ENCODE peak calls at places on chromosome 2, in four cellular contexts. E is prostate gland, A is colonic mucosa, L is A549. X is an unnamed sample.

GRCh38 chr2:70565039-70565731 is 11.6 kb upstream of the TGFA start:
- DNase-seq in E (no peak), A (no peak), L (no peak), X (no peak)

GRCh38 chr2:127104881-127105655 is 1.9 kb downstream of the BIN1 start:
- DNase-seq in E (no peak), A (no peak), L (no peak), X (peak; percentile 31)

GRCh38 chr2:84904717-84905174 is 710 bp upstream of the TMSB10 start:
- DNase-seq in E (peak; percentile 61), A (peak; percentile 88), L (peak; percentile 80), X (peak; percentile 77)

GRCh38 chr2:71746946-71747501 is 293.7 kb downstream of the DYSF start:
- DNase-seq in E (peak; percentile 60), A (peak; percentile 49), L (no peak), X (no peak)

GRCh38 chr2:65508225-65508624 is 75.8 kb upstream of the SPRED2 start:
- DNase-seq in E (no peak), A (no peak), L (no peak), X (no peak)

GRCh38 chr2:85936421-85937068 is 47.8 kb upstream of the ST3GAL5 start:
- DNase-seq in E (no peak), A (no peak), L (peak; percentile 99), X (no peak)

GRCh38 chr2:237875234-237876055 is 16.0 kb downstream of the RAMP1 start:
- DNase-seq in E (no peak), A (no peak), L (no peak), X (no peak)

GRCh38 chr2:177466337-177467195 is 74.0 kb downstream of the AGPS start:
- DNase-seq in E (no peak), A (no peak), L (no peak), X (no peak)

GRCh38 chr2:235651643-235652042 is 157.8 kb downstream of the AGAP1 start:
- DNase-seq in E (no peak), A (no peak), L (no peak), X (no peak)

GRCh38 chr2:221655279-221655678 is 83.2 kb upstream of the EPHA4 start:
- DNase-seq in E (no peak), A (no peak), L (no peak), X (no peak)

GRCh38 chr2:199994296-199994695 is 38.9 kb downstream of the MAIP1 start:
- DNase-seq in E (no peak), A (no peak), L (no peak), X (no peak)

GRCh38 chr2:56784046-56784445 is 600.3 kb downstream of the CCDC85A start:
- DNase-seq in E (no peak), A (no peak), L (no peak), X (no peak)

GRCh38 chr2:74892609-74893008 is 58.7 kb downstream of the HK2 start:
- DNase-seq in E (no peak), A (no peak), L (no peak), X (no peak)

GRCh38 chr2:70115646-70116442 is 28.6 kb downstream of the PCBP1 start:
- DNase-seq in E (no peak), A (no peak), L (no peak), X (no peak)

DNA sequence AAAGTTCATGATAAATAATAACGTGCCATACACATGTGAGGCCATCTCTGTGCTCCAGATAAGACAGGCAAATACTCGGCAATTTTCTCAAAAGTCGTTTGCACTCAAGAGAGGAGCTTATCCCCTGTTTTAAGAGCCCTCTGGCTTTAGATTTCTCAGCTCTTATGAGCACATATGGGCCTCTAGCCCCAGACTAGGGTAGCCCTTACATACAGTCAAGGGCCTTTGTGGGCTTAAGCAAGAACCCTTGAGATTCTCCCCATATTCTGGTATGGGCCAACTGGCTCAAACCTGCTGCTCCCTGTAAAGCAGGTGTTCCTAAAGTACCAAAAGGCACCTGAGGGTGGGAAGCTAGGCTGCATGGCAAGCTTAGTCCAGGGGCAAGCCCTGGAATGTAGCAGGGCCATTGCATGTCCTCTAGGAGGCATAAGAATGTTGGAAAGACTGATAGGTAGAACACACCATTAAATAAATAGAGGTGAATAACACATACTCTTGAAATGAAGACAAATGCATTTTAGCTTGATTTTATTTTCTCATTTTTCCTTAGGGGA is 66.1 kb downstream of the FASTKD2 start:
- DNase-seq in E (no peak), A (no peak), L (no peak), X (no peak)
- TF ChIP-seq CTCF in E (no peak), A (no peak), L (no peak), X (no peak)

GRCh38 chr2:151860210-151860609 is 32.0 kb upstream of the ARL5A start:
- DNase-seq in E (no peak), A (no peak), L (no peak), X (no peak)
- H3K4me1 ChIP-seq in E (no peaks in the 10 kb centered on the region), A (no peaks in the 10 kb centered on the region), L (no peaks in the 10 kb centered on the region), X (no peaks in the 10 kb centered on the region)

GRCh38 chr2:7967707-7968106 is 714.1 kb upstream of the ID2 start:
- DNase-seq in E (no peak), A (no peak), L (no peak), X (no peak)

GRCh38 chr2:7966032-7966431 is 715.8 kb upstream of the ID2 start:
- DNase-seq in E (no peak), A (no peak), L (no peak), X (no peak)

GRCh38 chr2:7963787-7964186 is 718.1 kb upstream of the ID2 start:
- DNase-seq in E (no peak), A (no peak), L (no peak), X (no peak)

GRCh38 chr2:7961550-7961949 is 720.3 kb upstream of the ID2 start:
- DNase-seq in E (no peak), A (no peak), L (no peak), X (no peak)

GRCh38 chr2:7962191-7962590 is 719.7 kb upstream of the ID2 start:
- DNase-seq in E (no peak), A (no peak), L (no peak), X (no peak)
- TF ChIP-seq CTCF in E (no peak), A (no peak), L (no peak), X (no peak)

GRCh38 chr2:229041691-229042090 is 229.4 kb downstream of the PID1 start:
- DNase-seq in E (no peak), A (no peak), L (no peak), X (no peak)

GRCh38 chr2:229043681-229044080 is 227.4 kb downstream of the PID1 start:
- DNase-seq in E (no peak), A (no peak), L (no peak), X (no peak)

GRCh38 chr2:229044581-229044980 is 226.5 kb downstream of the PID1 start:
- DNase-seq in E (no peak), A (no peak), L (no peak), X (no peak)

GRCh38 chr2:229045671-229046070 is 225.4 kb downstream of the PID1 start:
- DNase-seq in E (no peak), A (no peak), L (no peak), X (no peak)

DNA sequence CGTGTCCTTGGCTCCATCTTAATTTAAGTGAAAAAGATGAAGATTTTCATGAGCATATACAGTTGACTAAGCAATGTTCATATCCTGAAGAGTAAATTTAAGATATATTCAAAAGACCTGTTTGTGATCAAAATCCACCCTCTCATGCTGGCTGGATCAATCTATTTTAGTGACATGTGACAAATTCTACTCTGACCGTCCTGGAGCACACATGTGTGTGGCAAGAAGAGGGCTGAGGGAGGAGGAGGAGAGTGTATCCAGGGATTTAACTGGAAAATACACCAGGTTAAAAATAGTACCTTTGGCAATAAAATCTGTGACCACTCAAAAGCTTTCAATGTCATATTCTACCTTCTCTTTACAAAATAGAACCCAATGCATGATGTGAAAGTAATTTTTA is 228.7 kb downstream of the PID1 start:
- DNase-seq in E (no peak), A (no peak), L (no peak), X (no peak)
- H3K4me1 ChIP-seq in E (no peaks in the 10 kb centered on the region), A (no peaks in the 10 kb centered on the region), L (no peaks in the 10 kb centered on the region), X (no peaks in the 10 kb centered on the region)

GRCh38 chr2:232295971-232296370 is 82.6 kb upstream of the ALPP start:
- DNase-seq in E (peak; percentile 31), A (no peak), L (no peak), X (no peak)

GRCh38 chr2:232293191-232293590 is 85.4 kb upstream of the ALPP start:
- DNase-seq in E (no peak), A (no peak), L (no peak), X (no peak)

GRCh38 chr2:232291343-232291742 is 87.2 kb upstream of the ALPP start:
- DNase-seq in E (no peak), A (no peak), L (no peak), X (peak; percentile 44)

GRCh38 chr2:232288489-232288888 is 90.1 kb upstream of the ALPP start:
- DNase-seq in E (no peak), A (no peak), L (no peak), X (no peak)

DNA sequence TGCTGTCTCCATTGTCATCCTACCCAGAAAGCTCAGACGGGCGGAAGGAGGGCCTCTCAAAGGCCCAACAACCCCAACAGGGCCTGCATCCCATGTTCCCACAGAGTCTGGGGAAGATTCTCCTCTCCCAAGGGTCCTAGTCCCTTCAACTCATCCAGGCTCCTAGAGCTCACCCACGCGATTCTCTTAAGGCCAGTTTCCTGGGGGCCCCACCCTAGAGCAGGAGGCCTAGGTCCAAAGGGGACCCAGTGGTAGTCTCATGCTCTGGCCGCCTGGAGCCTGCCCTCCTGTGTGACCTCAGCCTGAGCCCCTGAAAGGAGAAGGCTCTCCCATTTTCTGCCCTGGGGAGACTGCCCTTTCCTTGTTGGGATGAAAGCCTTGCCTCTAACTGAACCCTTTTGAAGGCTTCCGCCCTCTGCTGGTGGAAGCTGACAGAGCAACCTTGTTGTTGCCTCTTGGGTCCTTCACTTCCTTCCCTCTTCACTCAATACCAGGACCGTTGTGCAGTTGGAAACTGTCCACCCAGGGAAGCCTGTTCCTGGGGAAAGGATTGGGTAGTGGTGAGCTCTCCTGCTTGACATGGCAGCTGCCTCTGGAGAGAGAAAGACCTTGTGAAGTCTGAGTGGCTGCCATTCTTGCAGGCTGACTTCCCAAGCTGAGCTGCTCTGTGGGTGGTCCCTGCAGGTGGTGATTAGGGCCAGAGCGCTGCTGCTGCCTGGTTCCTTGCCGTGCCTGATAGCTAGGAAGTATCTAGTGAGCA is 86.0 kb upstream of the ALPP start:
- DNase-seq in E (no peak), A (peak; percentile 71), L (peak; percentile 64), X (no peak)
- TF ChIP-seq CTCF in E (no peak), A (peak; percentile 58), L (peak; percentile 62), X (no peak)

DNA sequence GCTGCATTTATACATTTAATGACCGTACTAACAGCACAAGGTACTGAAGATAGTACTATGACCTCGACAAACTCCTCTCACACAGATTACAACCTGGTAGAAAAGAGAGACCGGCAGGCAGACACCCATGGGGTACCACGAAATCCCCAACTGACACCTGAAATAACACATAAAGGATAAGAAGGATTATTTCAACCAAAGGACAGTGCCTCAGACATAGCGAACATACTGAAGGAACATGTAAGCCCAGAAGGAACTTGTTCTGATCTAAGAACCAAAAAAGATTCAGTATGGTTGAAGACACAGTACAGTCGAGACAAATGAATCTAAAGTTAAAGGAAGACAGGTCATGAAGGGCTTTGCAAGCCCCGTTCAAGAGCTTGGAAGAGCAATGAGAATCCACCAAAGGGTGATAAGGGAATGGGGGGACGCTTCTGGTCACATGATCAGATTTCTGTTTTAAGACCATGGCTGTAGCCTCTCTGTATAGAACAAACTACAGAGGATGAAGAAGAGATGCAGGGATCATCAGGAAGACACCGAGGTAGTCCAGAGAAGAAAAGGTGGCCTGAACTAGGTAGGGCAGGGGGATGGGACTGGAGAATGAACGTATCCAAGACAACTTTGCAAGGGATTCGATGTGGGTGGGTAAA is 902 bp downstream of the MCFD2 start:
- DNase-seq in E (no peak), A (no peak), L (no peak), X (no peak)
- H3K4me1 ChIP-seq in E (peaks cover 12% of the 10 kb centered on the region), A (peaks cover 12% of the 10 kb centered on the region), L (peaks cover 45% of the 10 kb centered on the region), X (peaks cover 11% of the 10 kb centered on the region)